ENCODE peak calls at places on chromosome 13, in nine cellular contexts. W, F, J, E, R, A, M, C and L are unnamed samples.
A peak's percentile ranks its signal among the peaks of the same experiment; 100 is the strongest.

GRCh38 chr13:90177519-90177918 is 1170.0 kb upstream of the MIR17HG start:
- DNase-seq in F (no peak), R (no peak), A (no peak), M (no peak), E (no peak), J (no peak), C (no peak), W (no peak), L (no peak)

GRCh38 chr13:108859202-108860012 is 230.0 kb downstream of the MYO16 start:
- DNase-seq in J (peak; percentile 95), R (no peak), C (no peak), F (no peak), A (no peak), W (no peak), M (no peak), E (peak; percentile 4), L (peak; percentile 94)

GRCh38 chr13:48741377-48741776 is 87.6 kb downstream of the CYSLTR2 start:
- DNase-seq in J (peak; percentile 57), E (no peak), M (no peak), F (no peak), R (no peak), A (no peak), W (no peak), C (no peak), L (peak; percentile 90)

GRCh38 chr13:110274687-110275086 is 32.3 kb downstream of the COL4A1 start:
- DNase-seq in J (no peak), M (no peak), W (no peak), E (peak; percentile 1), R (no peak), F (no peak), C (no peak), A (peak; percentile 67), L (no peak)

GRCh38 chr13:43934273-43934672 is 54.6 kb downstream of the LACC1 start:
- DNase-seq in F (no peak), C (no peak), M (no peak), W (no peak), E (peak; percentile 53), R (no peak), J (no peak), A (no peak), L (no peak)

GRCh38 chr13:112821340-112822055 is 131.7 kb downstream of the ATP11A start:
- DNase-seq in M (no peak), E (no peak), J (peak; percentile 65), R (no peak), W (no peak), A (peak; percentile 65), F (no peak), C (no peak), L (no peak)

GRCh38 chr13:108267338-108267737 is 2.2 kb upstream of the TNFSF13B start:
- DNase-seq in E (no peak), C (no peak), J (no peak), F (no peak), A (no peak), R (no peak), M (no peak), W (no peak), L (no peak)

GRCh38 chr13:31528176-31528575 is 211.2 kb upstream of the RXFP2 start:
- DNase-seq in C (no peak), E (no peak), R (no peak), J (no peak), W (no peak), M (no peak), F (no peak), A (no peak), L (no peak)

GRCh38 chr13:110499621-110500281 is 61.8 kb downstream of the RAB20 start:
- DNase-seq in J (peak; percentile 73), A (no peak), W (no peak), E (peak; percentile 12), F (no peak), R (no peak), M (no peak), C (no peak), L (peak; percentile 40)

GRCh38 chr13:112954488-112955270 is 14.3 kb upstream of the MCF2L start:
- DNase-seq in A (peak; percentile 74), C (no peak), F (no peak), R (no peak), E (no peak), M (no peak), W (no peak), J (no peak), L (no peak)

GRCh38 chr13:34223984-34224383 is 406.0 kb downstream of the RFC3 start:
- DNase-seq in C (no peak), J (no peak), F (no peak), M (no peak), R (no peak), A (no peak), E (peak; percentile 23), W (no peak), L (no peak)

GRCh38 chr13:67224148-67224846 is 5.8 kb downstream of the PCDH9 start:
- DNase-seq in A (peak; percentile 91), C (peak; percentile 74), F (peak; percentile 81), W (peak; percentile 71), J (peak; percentile 62), M (peak; percentile 86), E (peak; percentile 62), R (no peak), L (peak; percentile 95)

GRCh38 chr13:103976371-103976770 is 910.2 kb upstream of the SLC10A2 start:
- DNase-seq in M (no peak), C (no peak), F (no peak), W (no peak), J (no peak), E (no peak), R (no peak), A (no peak), L (no peak)

GRCh38 chr13:112651306-112651705 is 38.5 kb upstream of the ATP11A start:
- DNase-seq in C (no peak), W (no peak), M (no peak), A (peak; percentile 39), R (no peak), J (no peak), F (no peak), E (no peak), L (no peak)

GRCh38 chr13:41547253-41548000 is 90.1 kb downstream of the RGCC start:
- DNase-seq in J (peak; percentile 39), W (peak; percentile 25), A (peak; percentile 89), C (peak; percentile 48), E (peak; percentile 52), F (no peak), M (no peak), R (no peak), L (peak; percentile 37)

GRCh38 chr13:25171517-25172302 is at the start of gene AMER2:
- DNase-seq in R (no peak), W (no peak), M (no peak), C (no peak), E (no peak), F (no peak), J (peak; percentile 17), A (no peak), L (peak; percentile 8)

DNA sequence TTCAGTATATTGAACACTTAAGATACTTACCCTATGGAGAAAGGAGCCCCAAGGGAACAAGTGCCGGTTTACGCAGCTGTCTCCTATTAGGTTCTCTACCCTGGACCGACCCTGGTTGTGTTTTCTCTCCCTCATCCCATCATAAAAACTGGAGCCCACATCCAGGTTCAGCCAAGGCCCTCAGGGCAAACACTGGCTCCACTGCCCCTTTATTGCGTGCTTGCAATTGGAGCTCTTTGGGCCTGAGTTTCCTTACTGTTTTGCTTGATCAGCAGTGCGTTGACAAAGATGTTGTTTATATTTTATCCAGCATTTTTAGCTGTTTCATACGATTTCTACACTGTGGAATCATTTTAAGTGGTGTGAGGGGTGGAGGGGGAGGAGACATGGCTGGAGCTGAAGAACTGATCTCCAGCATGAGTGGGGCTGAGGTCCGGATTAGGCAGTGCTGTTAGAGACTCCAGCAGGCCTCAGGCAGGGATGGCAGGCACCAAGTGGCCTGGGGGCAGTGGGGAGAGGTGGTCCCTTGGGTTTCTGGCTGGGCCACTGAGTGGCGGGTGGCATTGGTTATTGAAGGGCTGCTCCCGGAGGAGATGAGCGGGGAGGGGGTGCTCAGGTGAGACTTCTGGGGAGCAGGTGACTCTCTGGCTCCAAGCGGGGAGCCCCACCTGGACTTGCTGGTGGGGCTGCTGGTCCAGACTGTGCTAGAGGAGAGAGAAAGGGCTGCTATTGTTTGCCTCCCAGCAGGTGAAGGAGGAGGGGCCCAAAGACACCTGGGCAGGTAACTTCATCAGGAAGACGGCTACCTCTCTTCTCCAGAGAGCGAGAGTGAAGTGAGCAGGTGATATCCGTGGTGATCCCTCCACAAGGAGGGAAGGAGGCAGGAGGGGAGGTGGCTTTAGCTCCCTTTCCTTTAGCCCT is 62.3 kb upstream of the RNF113B start:
- DNase-seq in E (no peak), J (no peak), M (no peak), F (no peak), A (no peak), C (no peak), R (no peak), W (no peak), L (no peak)
- H3K4me3 ChIP-seq in E (no peak overlapping the region), J (no peak overlapping the region), M (no peak overlapping the region), F (no peak overlapping the region), A (no peak overlapping the region), C (no peak overlapping the region), R (no peak overlapping the region), W (no peak overlapping the region), L (no peak overlapping the region)

GRCh38 chr13:47100214-47100853 is 203.5 kb upstream of the HTR2A start:
- DNase-seq in R (no peak), A (no peak), E (no peak), W (no peak), C (no peak), J (no peak), M (no peak), F (no peak), L (no peak)
- TF ChIP-seq CTCF in R (no peak), A (no peak), E (no peak), W (no peak), C (no peak), J (no peak), M (no peak), F (no peak), L (no peak)

GRCh38 chr13:20121154-20121515 is 39.7 kb downstream of the GJA3 start:
- DNase-seq in M (no peak), A (no peak), J (peak; percentile 64), C (no peak), E (no peak), F (no peak), W (no peak), R (no peak), L (peak; percentile 24)
- H3K4me3 ChIP-seq in M (no peak overlapping the region), A (no peak overlapping the region), J (peak overlapping the region; percentile 64), C (peak overlapping the region; percentile 36), E (no peak overlapping the region), F (peak overlapping the region; percentile 29), W (no peak overlapping the region), R (peak overlapping the region; percentile 42), L (no peak overlapping the region)

GRCh38 chr13:51148952-51149573 is 38.0 kb upstream of the C13orf42 start:
- DNase-seq in M (peak; percentile 16), J (peak; percentile 64), W (no peak), A (no peak), F (no peak), C (no peak), E (peak; percentile 35), R (no peak), L (peak; percentile 88)
- TF ChIP-seq CTCF in M (peak; percentile 68), J (peak; percentile 67), W (peak; percentile 48), A (no peak), F (peak; percentile 54), C (peak; percentile 33), E (peak; percentile 63), R (peak; percentile 51), L (peak; percentile 85)

GRCh38 chr13:26482451-26483197 is 74.9 kb upstream of the WASF3 start:
- DNase-seq in C (peak; percentile 65), E (peak; percentile 65), M (peak; percentile 87), A (peak; percentile 86), W (no peak), J (peak; percentile 64), R (no peak), F (no peak), L (peak; percentile 87)
- H3K4me3 ChIP-seq in C (no peak overlapping the region), E (no peak overlapping the region), M (peak overlapping the region; percentile 2), A (no peak overlapping the region), W (no peak overlapping the region), J (no peak overlapping the region), R (no peak overlapping the region), F (no peak overlapping the region), L (peak overlapping the region; percentile 49)